ENCODE peak calls at places on chromosomes 7 and 10, in six cellular contexts. G is stimulated activated effector memory CD8-positive, alpha-beta T cell treated with anti-CD3 and anti-CD28 coated beads, Interleukin-12 subunit alpha, Interleukin-12 subunit beta, amount 100 ng/mL, for 72 hours; W is left cardiac atrium; A is posterior cingulate gyrus; K is adrenal gland; C is activated naive CD4-positive, alpha-beta T cell. R is an unnamed sample.

GRCh38 chr7:133309333-133309732 is 56.5 kb downstream of the EXOC4 start:
- DNase-seq in K (no peak), W (no peak), A (no peak), G (no peak), C (no peak), R (no peak)

GRCh38 chr7:155818154-155818819 is 6.0 kb upstream of the SHH start:
- DNase-seq in K (no peak), W (no peak), C (no peak), G (no peak), A (peak), R (no peak)

GRCh38 chr7:891805-892204 is 15.5 kb downstream of the GET4 start:
- DNase-seq in A (peak), G (no peak), K (no peak), C (no peak), W (no peak), R (no peak)

GRCh38 chr7:484365-485101 is 35.1 kb downstream of the PDGFA start:
- DNase-seq in W (peak), G (no peak), A (peak), C (no peak), K (no peak), R (no peak)

GRCh38 chr7:22680482-22680901 is 46.5 kb upstream of the IL6 start:
- DNase-seq in A (no peak), K (no peak), C (no peak), W (no peak), G (no peak), R (no peak)

GRCh38 chr10:92082583-92083280 is 159.2 kb downstream of the BTAF1 start:
- DNase-seq in K (no peak), A (no peak), G (no peak), W (no peak), C (no peak), R (no peak)

GRCh38 chr7:98930921-98931320 is 52.6 kb downstream of the TRRAP start:
- DNase-seq in G (peak), C (no peak), W (no peak), A (no peak), K (no peak), R (no peak)

GRCh38 chr10:132265878-132266496 is 41.8 kb downstream of the STK32C start:
- DNase-seq in W (no peak), K (no peak), G (no peak), A (peak), C (no peak), R (no peak)

GRCh38 chr7:30705596-30705995 is 23.3 kb upstream of the CRHR2 start:
- DNase-seq in C (no peak), G (no peak), A (no peak), K (no peak), W (no peak), R (no peak)

GRCh38 chr10:377228-377627 is 242.0 kb downstream of the ZMYND11 start:
- DNase-seq in C (no peak), K (no peak), W (no peak), G (no peak), A (no peak), R (no peak)

GRCh38 chr10:77104459-77104980 is 533.1 kb downstream of the KCNMA1 start:
- DNase-seq in C (no peak), W (peak), A (no peak), K (no peak), G (no peak), R (no peak)

GRCh38 chr7:31883761-31884164 is 186.4 kb downstream of the PDE1C start:
- DNase-seq in G (no peak), A (peak), K (no peak), W (no peak), C (no peak), R (peak)

GRCh38 chr10:44913312-44914079 is 2.4 kb downstream of the TMEM72 start:
- DNase-seq in G (no peak), K (no peak), C (peak), A (no peak), W (no peak), R (no peak)